ENCODE peak calls at places on chromosomes 5 and 9, in four cellular contexts. M, K, A and V are unnamed samples.

GRCh38 chr5:154494036-154494435 is 16.0 kb upstream of the HAND1 start:
- DNase-seq in M (no peak), K (no peak), A (no peak), V (no peak)

GRCh38 chr9:35114921-35115341 is 731 bp downstream of the ATOSB start:
- DNase-seq in M (no peak), K (peak), A (peak), V (peak)

GRCh38 chr5:150009671-150010387 is 9.3 kb downstream of the HMGXB3 start:
- DNase-seq in M (no peak), K (no peak), A (no peak), V (peak)

GRCh38 chr5:83839256-83839655 is 118.6 kb upstream of the HAPLN1 start:
- DNase-seq in M (no peak), K (no peak), A (no peak), V (no peak)

GRCh38 chr9:122228191-122228905 is 409 bp downstream of the LHX6 start:
- DNase-seq in M (no peak), K (peak), A (peak), V (no peak)

GRCh38 chr5:72543365-72543764 is 36.2 kb upstream of the ZNF366 start:
- DNase-seq in M (no peak), K (no peak), A (peak), V (peak)

GRCh38 chr9:93875330-93875729 is 79.8 kb downstream of the BARX1 start:
- DNase-seq in M (no peak), K (no peak), A (no peak), V (no peak)

GRCh38 chr5:149411738-149412519 is 32.8 kb upstream of the IL17B start:
- DNase-seq in M (no peak), K (no peak), A (no peak), V (peak)

GRCh38 chr5:137381546-137381945 is 117.6 kb downstream of the SPOCK1 start:
- DNase-seq in M (no peak), K (no peak), A (no peak), V (no peak)

GRCh38 chr5:176690911-176691310 is 43.6 kb downstream of the TSPAN17 start:
- DNase-seq in M (no peak), K (no peak), A (no peak), V (no peak)

GRCh38 chr5:164472150-164472549 is 966.7 kb downstream of the MAT2B start:
- DNase-seq in M (no peak), K (no peak), A (no peak), V (no peak)

GRCh38 chr5:169303119-169303515 is 2.2 kb upstream of the SLIT3 start:
- DNase-seq in M (no peak), K (no peak), A (no peak), V (no peak)

GRCh38 chr5:65391591-65391990 is 90.1 kb downstream of the ADAMTS6 start:
- DNase-seq in M (no peak), K (no peak), A (no peak), V (peak)

GRCh38 chr9:70553718-70554673 is 139.5 kb upstream of the KLF9 start:
- DNase-seq in M (no peak), K (peak), A (no peak), V (peak)

GRCh38 chr5:77120706-77121105 is 33.6 kb upstream of the ZBED3 start:
- DNase-seq in M (no peak), K (no peak), A (no peak), V (no peak)

GRCh38 chr5:150124111-150124557 is 31.5 kb downstream of the PDGFRB start:
- DNase-seq in M (no peak), K (no peak), A (no peak), V (no peak)

GRCh38 chr9:121748727-121749546 is 97.5 kb downstream of the DAB2IP start:
- DNase-seq in M (no peak), K (no peak), A (no peak), V (peak)

GRCh38 chr9:4844439-4844838 is 51.7 kb downstream of the RCL1 start:
- DNase-seq in M (no peak), K (no peak), A (no peak), V (no peak)

GRCh38 chr5:180495292-180495691 is 1.1 kb downstream of the CNOT6 start:
- DNase-seq in M (no peak), K (no peak), A (no peak), V (no peak)

GRCh38 chr5:123651234-123651633 is 139.3 kb downstream of the CSNK1G3 start:
- DNase-seq in M (no peak), K (no peak), A (no peak), V (no peak)

GRCh38 chr5:137497396-137498290 is 1.5 kb downstream of the SPOCK1 start:
- DNase-seq in M (no peak), K (peak), A (no peak), V (no peak)

GRCh38 chr5:154484393-154484944 is 6.4 kb upstream of the HAND1 start:
- DNase-seq in M (no peak), K (peak), A (no peak), V (no peak)

GRCh38 chr5:9850456-9850855 is 220.3 kb upstream of the TAS2R1 start:
- DNase-seq in M (no peak), K (no peak), A (no peak), V (no peak)

GRCh38 chr5:100161868-100162267 is 373.3 kb upstream of the FAM174A start:
- DNase-seq in M (no peak), K (no peak), A (no peak), V (no peak)

GRCh38 chr9:38345851-38346755 is 46.4 kb upstream of the ALDH1B1 start:
- DNase-seq in M (no peak), K (no peak), A (no peak), V (no peak)

GRCh38 chr5:82352146-82352791 is 74.1 kb upstream of the RPS23 start:
- DNase-seq in M (no peak), K (no peak), A (no peak), V (no peak)

GRCh38 chr9:69036319-69036718 is 767 bp downstream of the FXN start:
- DNase-seq in M (no peak), K (no peak), A (peak), V (no peak)